ENCODE peak calls at places on chromosomes 7 and 10, in four cellular contexts. A is K562, T is SK-N-SH, C is H1. X is an unnamed sample.

GRCh38 chr10:110268442-110268841 is 36.3 kb downstream of the SMNDC1 start:
- DNase-seq in C (no peak), A (no peak), T (no peak), X (no peak)

GRCh38 chr10:66833861-66834260 is 92.0 kb upstream of the LRRTM3 start:
- DNase-seq in A (no peak), C (no peak), T (no peak), X (no peak)

GRCh38 chr7:30207376-30207775 is 72.6 kb downstream of the MTURN start:
- DNase-seq in T (no peak), A (no peak), C (no peak), X (no peak)

GRCh38 chr7:79217468-79217867 is 236.0 kb downstream of the MAGI2 start:
- DNase-seq in C (no peak), T (no peak), A (no peak), X (no peak)

GRCh38 chr7:157564518-157565177 is 227.8 kb downstream of the DNAJB6 start:
- DNase-seq in C (no peak), T (no peak), A (no peak), X (no peak)

GRCh38 chr7:5437987-5438386 is 14.4 kb upstream of the TNRC18 start:
- DNase-seq in A (no peak), T (no peak), C (no peak), X (no peak)

GRCh38 chr7:124992881-124993562 is 63.4 kb upstream of the POT1 start:
- DNase-seq in C (no peak), A (peak; percentile 78), T (no peak), X (no peak)

GRCh38 chr7:30390872-30391646 is 87.5 kb downstream of the NOD1 start:
- DNase-seq in T (no peak), A (no peak), C (no peak), X (no peak)

GRCh38 chr7:148856891-148857290 is 27.2 kb downstream of the EZH2 start:
- DNase-seq in T (no peak), A (no peak), C (no peak), X (no peak)

GRCh38 chr7:84060760-84061261 is 133.8 kb downstream of the SEMA3A start:
- DNase-seq in T (no peak), C (no peak), A (no peak), X (no peak)

GRCh38 chr10:21954690-21955089 is 48.8 kb downstream of the DNAJC1 start:
- DNase-seq in T (no peak), A (no peak), C (no peak), X (no peak)

GRCh38 chr10:114715171-114715670 is 57.1 kb upstream of the ABLIM1 start:
- DNase-seq in C (no peak), A (no peak), T (no peak), X (no peak)

DNA sequence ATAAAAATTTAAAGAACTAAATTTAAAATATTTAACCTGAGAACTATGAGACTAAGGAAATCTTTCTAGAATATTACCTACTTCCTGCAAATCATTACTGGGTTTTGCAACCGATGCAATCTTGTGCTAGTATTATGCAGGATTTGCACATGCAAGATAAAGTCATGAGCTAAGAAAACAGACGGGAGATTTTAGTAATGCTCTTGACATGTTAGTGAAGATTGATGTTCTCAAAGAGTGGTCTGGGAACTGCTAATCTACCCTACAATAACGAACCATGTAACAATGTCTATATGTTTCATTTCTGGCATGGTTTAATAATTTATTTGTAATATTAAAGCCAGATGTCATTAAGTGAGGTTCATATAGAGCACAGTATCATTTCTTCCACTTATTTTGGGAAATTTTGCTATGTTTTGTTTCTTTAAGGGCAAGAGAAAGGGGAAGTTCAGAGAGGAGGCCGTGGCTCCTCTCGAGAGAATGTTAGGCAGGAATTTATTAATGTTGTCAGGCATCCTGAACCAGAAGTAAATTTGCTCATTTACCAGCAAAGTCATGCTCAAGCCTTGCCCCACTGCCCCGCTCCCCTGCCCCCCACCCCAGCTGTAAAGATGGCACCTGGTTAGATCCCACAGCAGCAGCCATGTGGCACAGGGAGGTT is 22.8 kb downstream of the LRRC17 start:
- DNase-seq in C (no peak), T (peak; percentile 56), A (no peak), X (no peak)
- TF ChIP-seq TEAD4 in C (no peak), T (no peak), A (no peak), X (no peak)

GRCh38 chr7:120805636-120806388 is 52.1 kb downstream of the TSPAN12 start:
- DNase-seq in T (peak; percentile 59), C (peak; percentile 31), A (peak; percentile 86), X (peak; percentile 66)

GRCh38 chr7:120802751-120803150 is 55.2 kb downstream of the TSPAN12 start:
- DNase-seq in C (no peak), A (no peak), T (no peak), X (no peak)

GRCh38 chr7:120807390-120807789 is 50.6 kb downstream of the TSPAN12 start:
- DNase-seq in T (no peak), C (no peak), A (no peak), X (no peak)

GRCh38 chr7:120809260-120809659 is 48.7 kb downstream of the TSPAN12 start:
- DNase-seq in T (no peak), C (no peak), A (no peak), X (no peak)

GRCh38 chr7:120806669-120807068 is 51.3 kb downstream of the TSPAN12 start:
- DNase-seq in A (no peak), T (no peak), C (no peak), X (no peak)
- TF ChIP-seq MAX in A (no peak), T (no peak), C (no peak), X (no peak)

DNA sequence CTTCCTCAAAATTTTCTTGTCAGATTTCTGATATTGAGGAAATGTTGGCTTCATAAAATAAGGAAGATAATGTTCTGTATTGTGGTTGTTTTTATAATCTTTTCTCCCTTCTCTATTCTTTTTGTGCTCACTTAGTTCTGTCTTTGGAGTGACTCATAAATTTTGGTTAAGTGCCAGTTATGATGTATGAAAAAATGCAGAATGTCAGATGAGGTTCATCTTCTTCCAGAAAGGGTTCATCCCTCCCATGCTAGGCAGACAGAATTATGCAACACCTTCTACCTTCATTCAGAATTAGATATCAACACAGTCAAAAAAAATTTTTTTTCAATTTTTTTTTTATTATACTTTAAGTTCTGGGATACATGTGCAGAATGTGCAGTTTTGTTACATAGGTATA is 36.6 kb upstream of the CYP2C19 start:
- DNase-seq in A (no peak), T (no peak), C (no peak), X (no peak)
- TF ChIP-seq TEAD4 in A (no peak), T (no peak), C (no peak), X (no peak)

GRCh38 chr10:117216611-117217195 is 19.4 kb downstream of the KCNK18 start:
- DNase-seq in C (peak; percentile 59), A (peak; percentile 72), T (peak; percentile 94), X (peak; percentile 83)

GRCh38 chr10:117218654-117219053 is 21.4 kb downstream of the KCNK18 start:
- DNase-seq in T (no peak), A (peak; percentile 48), C (no peak), X (no peak)

GRCh38 chr10:117216028-117216427 is 18.7 kb downstream of the KCNK18 start:
- DNase-seq in T (no peak), A (no peak), C (no peak), X (no peak)

GRCh38 chr10:117215079-117215478 is 17.8 kb downstream of the KCNK18 start:
- DNase-seq in A (no peak), T (no peak), C (no peak), X (no peak)

DNA sequence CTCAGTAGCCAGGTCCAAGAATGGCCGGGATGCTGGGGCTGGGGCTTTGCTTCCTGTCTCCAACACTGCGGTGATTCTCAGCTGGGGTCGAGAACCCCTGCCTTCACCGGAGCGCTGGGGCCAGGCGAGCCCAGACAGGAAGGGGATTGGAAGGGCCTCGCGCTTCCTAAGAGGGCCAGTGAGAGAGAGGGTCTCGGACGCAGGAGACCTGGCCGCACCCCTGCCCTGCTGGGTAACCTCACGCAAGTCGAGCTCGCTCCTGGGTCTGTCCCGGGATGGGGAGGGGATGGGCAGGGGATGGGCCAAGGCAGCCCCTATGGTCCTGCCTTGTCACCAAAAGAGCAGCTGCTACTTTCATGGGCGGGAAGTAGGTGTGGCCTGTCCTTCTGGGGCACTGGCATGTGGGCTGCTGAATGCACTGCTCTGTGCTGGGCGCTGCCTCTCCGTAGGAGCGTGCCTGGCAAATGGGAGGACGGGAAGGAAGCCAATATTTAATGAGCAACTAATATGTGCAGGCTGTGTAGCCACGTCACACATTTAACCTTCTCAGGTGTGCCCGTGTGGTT is 20.0 kb downstream of the KCNK18 start:
- DNase-seq in T (no peak), C (no peak), A (no peak), X (peak; percentile 39)
- TF ChIP-seq MAX in T (no peak), C (no peak), A (no peak), X (no peak)

GRCh38 chr7:52257890-52258289 is 777.5 kb upstream of the POM121L12 start:
- DNase-seq in C (no peak), A (no peak), T (no peak), X (no peak)

GRCh38 chr7:52260046-52260665 is 775.3 kb upstream of the POM121L12 start:
- DNase-seq in T (peak; percentile 42), C (peak; percentile 29), A (peak; percentile 3), X (peak; percentile 35)

DNA sequence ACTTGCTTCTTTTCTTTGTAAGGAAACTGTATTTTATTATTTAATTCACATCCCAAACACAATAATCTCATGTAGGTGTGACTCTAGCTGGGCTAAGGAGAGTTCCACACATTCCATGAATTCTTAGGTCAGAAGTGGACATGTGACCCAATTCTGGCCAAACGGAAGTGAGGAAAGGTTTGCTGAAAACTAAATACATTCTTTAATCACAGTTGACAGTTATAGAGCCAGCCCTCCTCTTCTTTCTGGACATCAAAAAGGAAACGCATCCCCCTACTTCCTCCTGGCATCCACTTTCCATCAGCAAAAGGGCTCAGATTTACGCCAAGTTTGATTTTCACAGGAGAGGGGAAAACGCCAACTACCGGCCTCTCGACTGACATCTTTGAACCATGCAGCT is 774.4 kb upstream of the POM121L12 start:
- DNase-seq in T (no peak), A (no peak), C (no peak), X (no peak)
- TF ChIP-seq TEAD4 in T (no peak), A (no peak), C (peak; percentile 61), X (no peak)

X was measured in WTC11.